ENCODE peak calls at places on chromosomes 11 and 22, in four cellular contexts. W is retina; K is RPMI7951; U is activated T-cell treated with anti-CD3 and anti-CD28 coated beads, Interleukin-2, amount 50 U/mL, for 4 hours. D is an unnamed sample.

GRCh38 chr11:100354736-100355135 is 332.4 kb upstream of the ARHGAP42 start:
- DNase-seq in U (no peak), W (no peak), K (no peak), D (no peak)

GRCh38 chr11:1197431-1197885 is 25.4 kb upstream of the MUC5B start:
- DNase-seq in K (no peak), U (peak), W (no peak), D (no peak)

GRCh38 chr11:71342951-71343827 is 90.8 kb upstream of the SHANK2 start:
- DNase-seq in U (peak), K (peak), W (peak), D (peak)

GRCh38 chr11:108160970-108161566 is 39.7 kb downstream of the ACAT1 start:
- DNase-seq in U (no peak), W (no peak), K (no peak), D (no peak)

GRCh38 chr22:38843716-38844660 is at the start of gene NPTXR:
- DNase-seq in K (peak), U (peak), W (no peak), D (peak)

GRCh38 chr11:62487698-62488551 is 58.7 kb downstream of the AHNAK start:
- DNase-seq in W (no peak), K (no peak), U (no peak), D (peak)

GRCh38 chr11:71458146-71459070 is 5.4 kb downstream of the NADSYN1 start:
- DNase-seq in W (no peak), U (no peak), K (peak), D (no peak)

GRCh38 chr11:90294526-90294925 is 71.7 kb upstream of the CHORDC1 start:
- DNase-seq in U (no peak), K (no peak), W (no peak), D (no peak)

GRCh38 chr22:48706934-48707748 is 1120.5 kb downstream of the BRD1 start:
- DNase-seq in W (no peak), K (no peak), U (no peak), D (no peak)

GRCh38 chr11:61077936-61078335 is 24.4 kb upstream of the CD5 start:
- DNase-seq in U (no peak), K (no peak), W (no peak), D (no peak)

GRCh38 chr11:131991606-131992005 is 621.2 kb downstream of the NTM start:
- DNase-seq in W (no peak), U (no peak), K (no peak), D (no peak)

GRCh38 chr11:11025087-11025486 is 167.2 kb upstream of the ZBED5 start:
- DNase-seq in U (no peak), W (no peak), K (peak), D (no peak)

GRCh38 chr22:22167791-22168189 is 76.8 kb upstream of the VPREB1 start:
- DNase-seq in U (no peak), K (no peak), W (no peak), D (no peak)

GRCh38 chr11:76783901-76784813 is 1.0 kb downstream of the TSKU start:
- DNase-seq in K (peak), U (no peak), W (peak), D (no peak)

GRCh38 chr22:31104869-31105268 is 2.5 kb downstream of the SELENOM start:
- DNase-seq in K (no peak), U (no peak), W (peak), D (no peak)

GRCh38 chr22:25644122-25644521 is 79.6 kb downstream of the GRK3 start:
- DNase-seq in K (peak), W (no peak), U (no peak), D (no peak)

GRCh38 chr11:133026952-133027351 is 505.3 kb downstream of the OPCML start:
- DNase-seq in W (no peak), U (no peak), K (no peak), D (no peak)

GRCh38 chr11:44994753-44995152 is 44.1 kb upstream of the TP53I11 start:
- DNase-seq in U (no peak), W (no peak), K (no peak), D (no peak)